ENCODE peak calls at places on chromosomes 3 and 15, in nine cellular contexts. H, L, U, C, I, P, R, M and Q are unnamed samples.

GRCh38 chr15:67840747-67841634 is 1.1 kb upstream of the RNU6-1 start:
- DNase-seq in L (no peak), H (no peak), R (peak), M (peak), U (peak), I (no peak), C (no peak), P (no peak), Q (no peak)

GRCh38 chr15:59298255-59298856 is 74.3 kb downstream of the MYO1E start:
- DNase-seq in U (no peak), L (no peak), I (no peak), C (no peak), R (no peak), P (no peak), M (no peak), H (no peak), Q (no peak)

GRCh38 chr3:55893045-55893664 is 406.0 kb upstream of the WNT5A start:
- DNase-seq in U (no peak), C (no peak), M (no peak), R (no peak), L (no peak), P (no peak), H (no peak), I (no peak), Q (no peak)

GRCh38 chr15:96171271-96171739 is 159.2 kb upstream of the NR2F2 start:
- DNase-seq in L (no peak), U (no peak), P (no peak), C (no peak), M (peak), I (no peak), R (no peak), H (no peak), Q (no peak)

GRCh38 chr3:100535610-100535943 is 43.2 kb downstream of the TMEM45A start:
- DNase-seq in H (no peak), L (no peak), I (no peak), R (no peak), C (no peak), P (no peak), M (no peak), U (no peak), Q (no peak)

GRCh38 chr3:21894459-21895083 is 143.6 kb upstream of the ZNF385D start:
- DNase-seq in L (no peak), C (no peak), H (no peak), U (no peak), I (peak), M (no peak), R (peak), P (no peak), Q (no peak)

GRCh38 chr3:175238848-175239247 is 379.7 kb downstream of the NAALADL2 start:
- DNase-seq in C (no peak), M (no peak), P (no peak), L (no peak), R (no peak), U (no peak), H (no peak), I (no peak), Q (no peak)

GRCh38 chr3:107911337-107912000 is 179.4 kb downstream of the CD47 start:
- DNase-seq in C (no peak), M (no peak), I (no peak), L (no peak), R (no peak), P (no peak), U (no peak), H (no peak), Q (no peak)

GRCh38 chr3:132637590-132637989 is 22.0 kb downstream of the ACAD11 start:
- DNase-seq in P (no peak), C (no peak), M (no peak), U (no peak), I (no peak), R (no peak), H (no peak), L (no peak), Q (no peak)

GRCh38 chr3:5172018-5172417 is 15.5 kb upstream of the EDEM1 start:
- DNase-seq in R (no peak), H (no peak), P (no peak), M (no peak), L (no peak), C (no peak), U (no peak), I (no peak), Q (no peak)

GRCh38 chr15:69823223-69823907 is 274.4 kb downstream of the TLE3 start:
- DNase-seq in P (no peak), U (peak), R (no peak), I (no peak), H (no peak), C (no peak), M (no peak), L (no peak), Q (no peak)

GRCh38 chr15:80689716-80690115 is 5.4 kb upstream of the ABHD17C start:
- DNase-seq in H (no peak), M (no peak), L (no peak), C (no peak), U (no peak), I (no peak), R (no peak), P (no peak), Q (no peak)

GRCh38 chr3:144237351-144237750 is 265.7 kb downstream of the DIPK2A start:
- DNase-seq in H (no peak), U (no peak), M (no peak), P (no peak), I (no peak), R (no peak), L (no peak), C (no peak), Q (no peak)

GRCh38 chr15:100899601-100900000 is 19.6 kb upstream of the LRRK1 start:
- DNase-seq in R (no peak), M (no peak), C (no peak), I (no peak), U (peak), L (no peak), H (no peak), P (no peak), Q (no peak)

GRCh38 chr3:63967675-63968611 is 55.4 kb downstream of the PSMD6 start:
- DNase-seq in I (peak), U (peak), C (no peak), P (no peak), H (peak), R (peak), M (peak), L (no peak), Q (peak)

GRCh38 chr3:122730240-122730639 is 49.6 kb downstream of the PARP14 start:
- DNase-seq in C (no peak), M (no peak), R (no peak), P (no peak), L (no peak), I (no peak), H (no peak), U (no peak), Q (no peak)

GRCh38 chr3:113057117-113057516 is 66.3 kb downstream of the GTPBP8 start:
- DNase-seq in I (no peak), H (no peak), C (no peak), M (no peak), R (no peak), L (no peak), P (no peak), U (no peak), Q (no peak)

GRCh38 chr3:143763568-143764162 is 84.6 kb downstream of the SLC9A9 start:
- DNase-seq in I (no peak), M (no peak), P (no peak), H (no peak), U (no peak), C (no peak), R (no peak), L (no peak), Q (no peak)

GRCh38 chr3:126964950-126965349 is 18.0 kb upstream of the PLXNA1 start:
- DNase-seq in H (peak), C (no peak), M (no peak), U (peak), I (no peak), L (no peak), R (no peak), P (no peak), Q (no peak)

GRCh38 chr3:41464401-41464800 is 265.1 kb downstream of the CTNNB1 start:
- DNase-seq in H (no peak), M (no peak), I (no peak), C (no peak), L (no peak), P (no peak), R (no peak), U (no peak), Q (no peak)

GRCh38 chr15:36271048-36271447 is 308.4 kb upstream of the CDIN1 start:
- DNase-seq in P (peak), U (no peak), R (no peak), C (no peak), L (no peak), H (no peak), I (no peak), M (no peak), Q (no peak)

GRCh38 chr15:48086582-48086981 is 34.2 kb upstream of the SLC24A5 start:
- DNase-seq in L (no peak), M (no peak), R (no peak), C (peak), P (peak), I (no peak), U (no peak), H (no peak), Q (peak)

GRCh38 chr15:88890495-88890894 is 4.8 kb downstream of the HAPLN3 start:
- DNase-seq in R (no peak), L (no peak), C (no peak), U (no peak), I (no peak), M (no peak), H (no peak), P (no peak), Q (no peak)

GRCh38 chr3:158710601-158711000 is 21.7 kb downstream of the RARRES1 start:
- DNase-seq in R (no peak), U (no peak), H (no peak), I (no peak), L (no peak), M (no peak), P (no peak), C (no peak), Q (no peak)

GRCh38 chr3:136818191-136818850 is 605 bp upstream of the SLC35G2 start:
- DNase-seq in M (peak), U (peak), H (no peak), R (peak), L (peak), P (peak), I (peak), C (no peak), Q (peak)

GRCh38 chr3:42157915-42158538 is 66.9 kb downstream of the TRAK1 start:
- DNase-seq in H (no peak), C (no peak), U (no peak), P (no peak), L (no peak), M (no peak), R (no peak), I (no peak), Q (no peak)

GRCh38 chr3:70989174-70989573 is 594.4 kb downstream of the FOXP1 start:
- DNase-seq in U (no peak), P (peak), M (no peak), C (no peak), R (no peak), L (no peak), H (no peak), I (no peak), Q (no peak)

GRCh38 chr15:90610220-90610619 is 80.5 kb downstream of the CRTC3 start:
- DNase-seq in H (no peak), C (no peak), L (no peak), I (no peak), M (no peak), U (no peak), P (no peak), R (no peak), Q (no peak)

GRCh38 chr15:76844096-76844495 is 61.0 kb downstream of the SCAPER start:
- DNase-seq in I (no peak), R (no peak), U (no peak), L (no peak), H (no peak), M (no peak), C (no peak), P (peak), Q (no peak)

GRCh38 chr15:101127503-101128076 is 124.3 kb downstream of the CHSY1 start:
- DNase-seq in I (peak), P (peak), U (peak), C (peak), M (peak), H (peak), L (peak), R (peak), Q (peak)

GRCh38 chr15:61798631-61799030 is 261.6 kb downstream of the VPS13C start:
- DNase-seq in H (no peak), R (no peak), U (no peak), I (no peak), P (no peak), M (no peak), L (no peak), C (no peak), Q (no peak)

GRCh38 chr3:64291345-64291744 is 66.1 kb upstream of the PRICKLE2 start:
- DNase-seq in M (no peak), U (peak), H (peak), C (no peak), R (peak), I (no peak), L (no peak), P (no peak), Q (peak)

GRCh38 chr3:138042043-138042442 is 32.1 kb downstream of the CLDN18 start:
- DNase-seq in M (no peak), C (no peak), P (no peak), R (no peak), H (no peak), U (no peak), I (no peak), L (no peak), Q (no peak)

GRCh38 chr15:90871716-90872480 is 3.5 kb downstream of the FURIN start:
- DNase-seq in M (no peak), I (no peak), C (no peak), R (no peak), L (no peak), H (no peak), U (no peak), P (no peak), Q (peak)

GRCh38 chr3:53787016-53787415 is 59.2 kb downstream of the CHDH start:
- DNase-seq in P (no peak), L (no peak), I (no peak), R (no peak), U (no peak), C (no peak), M (no peak), H (no peak), Q (no peak)

GRCh38 chr15:29774900-29775299 is 47.4 kb downstream of the TJP1 start:
- DNase-seq in C (no peak), U (no peak), L (no peak), H (no peak), P (peak), R (no peak), I (no peak), M (peak), Q (no peak)

GRCh38 chr15:20358781-20359414 is 182.7 kb downstream of the GOLGA6L6 start:
- DNase-seq in P (no peak), I (no peak), C (no peak), M (no peak), H (no peak), R (no peak), L (no peak), U (no peak), Q (no peak)

GRCh38 chr15:20355256-20355868 is 186.2 kb downstream of the GOLGA6L6 start:
- DNase-seq in R (no peak), H (peak), U (peak), M (no peak), C (no peak), L (no peak), I (no peak), P (no peak), Q (no peak)

GRCh38 chr15:20356444-20357138 is 185.0 kb downstream of the GOLGA6L6 start:
- DNase-seq in H (peak), U (peak), R (peak), L (no peak), P (peak), I (peak), M (peak), C (peak), Q (peak)

GRCh38 chr15:20358066-20358780 is 183.4 kb downstream of the GOLGA6L6 start:
- DNase-seq in H (peak), M (no peak), U (peak), I (no peak), C (no peak), R (no peak), L (no peak), P (no peak), Q (peak)

GRCh38 chr15:20357139-20358065 is 184.2 kb downstream of the GOLGA6L6 start:
- DNase-seq in I (no peak), P (no peak), M (no peak), L (no peak), H (peak), R (no peak), U (peak), C (no peak), Q (no peak)
- TF ChIP-seq CTCF in I (no peak), P (no peak), M (no peak), L (no peak), H (no peak), R (no peak), U (no peak), C (no peak), Q (no peak)

DNA sequence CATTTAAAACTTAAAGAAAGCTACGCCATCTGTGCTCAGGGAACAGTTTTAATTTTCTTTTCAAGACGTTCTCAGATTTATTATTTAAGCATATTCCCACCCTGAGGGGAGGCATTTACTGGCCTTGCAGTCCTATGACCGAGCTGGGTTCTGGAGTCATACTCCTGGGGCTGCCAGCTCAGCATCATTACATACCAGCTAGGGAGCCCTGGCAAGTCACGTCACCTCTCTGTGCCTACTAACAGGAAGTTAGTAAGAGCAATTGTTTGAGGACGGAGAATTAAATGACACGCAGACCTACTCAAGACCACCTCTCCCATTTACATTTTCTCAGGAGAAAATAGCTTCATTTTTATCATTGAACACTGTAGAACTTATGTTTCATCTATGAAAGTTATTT is 5.8 kb downstream of the CDCP1 start:
- DNase-seq in P (no peak), H (no peak), C (no peak), R (no peak), L (no peak), M (no peak), I (no peak), U (no peak), Q (no peak)
- H3K27ac ChIP-seq in P (no peak), H (no peak), C (no peak), R (no peak), L (no peak), M (no peak), I (no peak), U (no peak), Q (no peak)

GRCh38 chr15:94083467-94083991 is 147.8 kb upstream of the MCTP2 start:
- DNase-seq in R (peak), C (no peak), H (no peak), I (no peak), M (no peak), U (peak), P (peak), L (no peak), Q (no peak)
- TF ChIP-seq CTCF in R (no peak), C (no peak), H (no peak), I (no peak), M (no peak), U (no peak), P (no peak), L (no peak), Q (no peak)

DNA sequence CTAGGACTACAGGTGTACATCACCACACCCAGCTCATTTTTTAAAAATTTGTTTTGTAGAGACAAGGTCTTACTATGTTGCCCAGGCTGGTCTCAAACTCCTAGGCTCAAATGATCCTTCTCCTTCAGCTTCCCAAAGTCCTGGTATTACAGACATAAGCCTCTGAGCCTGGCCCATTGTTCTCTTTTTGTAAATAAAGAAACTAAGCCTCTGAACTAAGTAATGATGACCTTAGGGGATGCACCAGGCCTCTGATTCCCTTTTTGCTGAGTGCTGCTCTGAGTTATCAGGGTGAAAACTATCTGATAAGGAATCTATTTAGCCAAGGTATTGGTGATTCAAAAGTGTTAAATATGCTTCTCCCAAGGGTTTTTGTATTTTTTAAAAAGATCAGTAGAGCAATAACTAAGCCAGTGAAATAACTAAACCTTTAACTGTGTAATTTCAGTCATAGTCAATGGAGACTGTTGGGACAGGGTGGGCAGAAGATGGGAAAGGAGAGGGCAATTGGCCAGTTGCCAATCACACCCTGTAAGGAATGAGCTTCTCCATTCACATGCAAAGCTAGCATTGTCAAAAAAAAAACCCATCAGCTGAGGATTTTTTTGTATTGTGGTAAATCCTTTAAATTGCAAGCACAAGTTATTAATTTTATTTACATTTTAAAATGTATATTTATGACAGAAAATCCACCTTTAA is 194.8 kb upstream of the PFN2 start:
- DNase-seq in C (no peak), R (no peak), M (no peak), H (no peak), I (no peak), P (no peak), U (no peak), L (no peak), Q (no peak)
- H3K27ac ChIP-seq in C (no peak), R (no peak), M (no peak), H (no peak), I (no peak), P (no peak), U (no peak), L (no peak), Q (no peak)

GRCh38 chr15:98272586-98272985 is 312.1 kb downstream of the ARRDC4 start:
- DNase-seq in M (no peak), U (no peak), P (no peak), L (no peak), R (no peak), I (no peak), H (no peak), C (no peak), Q (no peak)
- TF ChIP-seq CTCF in M (no peak), U (no peak), P (no peak), L (no peak), R (no peak), I (no peak), H (no peak), C (no peak), Q (no peak)